ENCODE peak calls at places on chromosomes 3 and 15, in five cellular contexts. Q is K562, B is GM23338, F is A549, Z is HL-60. E is an unnamed sample.

GRCh38 chr3:77348244-77348855 is 308.5 kb downstream of the ROBO2 start:
- DNase-seq in B (peak), Q (no peak), F (peak), Z (no peak), E (no peak)

GRCh38 chr3:44762170-44762677 is 630 bp downstream of the KIF15 start:
- DNase-seq in B (no peak), F (no peak), Q (no peak), Z (no peak), E (peak)

GRCh38 chr15:41798607-41799487 is 24.6 kb downstream of the MAPKBP1 start:
- DNase-seq in Z (no peak), Q (no peak), F (no peak), B (no peak), E (no peak)

GRCh38 chr3:192229866-192230265 is 497.5 kb downstream of the FGF12 start:
- DNase-seq in F (no peak), B (no peak), Z (no peak), Q (no peak), E (no peak)

GRCh38 chr3:100072328-100073048 is 41.8 kb downstream of the FILIP1L start:
- DNase-seq in B (no peak), Z (peak), F (no peak), Q (no peak), E (no peak)

GRCh38 chr3:148020880-148021279 is 611.7 kb downstream of the ZIC1 start:
- DNase-seq in Q (no peak), B (no peak), F (no peak), Z (no peak), E (no peak)

GRCh38 chr3:25171118-25171912 is 256.7 kb upstream of the RARB start:
- DNase-seq in Q (no peak), B (no peak), F (no peak), Z (no peak), E (no peak)

GRCh38 chr3:40920041-40920440 is 279.3 kb upstream of the CTNNB1 start:
- DNase-seq in Z (no peak), Q (no peak), B (peak), F (no peak), E (no peak)

GRCh38 chr3:82085811-82086475 is 324.5 kb upstream of the GBE1 start:
- DNase-seq in Z (no peak), B (no peak), F (no peak), Q (no peak), E (no peak)

GRCh38 chr3:122094693-122095092 is 39.5 kb downstream of the CD86 start:
- DNase-seq in B (no peak), Q (no peak), F (no peak), Z (no peak), E (no peak)

GRCh38 chr3:71760140-71760539 is 6.5 kb downstream of the GPR27 start:
- DNase-seq in F (no peak), B (no peak), Z (no peak), Q (no peak), E (no peak)

GRCh38 chr3:15458212-15458780 is 30.9 kb downstream of the EAF1 start:
- DNase-seq in Z (no peak), B (no peak), Q (no peak), F (no peak), E (no peak)

DNA sequence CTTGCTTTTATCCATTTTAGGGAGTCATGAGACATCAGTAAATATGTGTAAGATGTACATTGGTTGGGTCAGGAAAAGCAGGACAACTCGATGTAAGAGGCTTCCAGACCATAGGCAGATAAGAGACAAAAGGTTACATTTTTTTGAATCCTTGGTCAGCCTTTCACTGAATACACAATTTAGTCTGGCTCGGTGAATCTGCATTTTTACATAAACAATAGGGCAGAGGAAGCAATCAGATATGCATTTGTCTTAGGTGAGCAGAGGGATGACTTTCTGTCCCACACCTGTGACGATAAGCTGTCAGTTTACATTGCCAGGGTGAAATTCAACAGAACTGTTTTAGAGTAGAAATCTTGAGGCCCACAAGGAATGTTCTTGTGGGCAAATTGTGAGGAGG is 20.6 kb downstream of the NPAP1 start:
- DNase-seq in F (no peak), Q (no peak), Z (no peak), B (peak), E (no peak)
- TF ChIP-seq REST in F (no peak), Q (no peak), Z (no peak), B (no peak), E (no peak)

GRCh38 chr3:95177096-95177495 is 1114.2 kb downstream of the NSUN3 start:
- DNase-seq in F (no peak), Q (no peak), B (no peak), Z (no peak), E (no peak)
- TF ChIP-seq REST in F (no peak), Q (no peak), B (no peak), Z (no peak), E (no peak)

GRCh38 chr3:134655706-134656105 is 4.9 kb upstream of the KY start:
- DNase-seq in Q (no peak), Z (no peak), F (no peak), B (no peak), E (no peak)
- TF ChIP-seq REST in Q (no peak), Z (no peak), F (no peak), B (no peak), E (no peak)

DNA sequence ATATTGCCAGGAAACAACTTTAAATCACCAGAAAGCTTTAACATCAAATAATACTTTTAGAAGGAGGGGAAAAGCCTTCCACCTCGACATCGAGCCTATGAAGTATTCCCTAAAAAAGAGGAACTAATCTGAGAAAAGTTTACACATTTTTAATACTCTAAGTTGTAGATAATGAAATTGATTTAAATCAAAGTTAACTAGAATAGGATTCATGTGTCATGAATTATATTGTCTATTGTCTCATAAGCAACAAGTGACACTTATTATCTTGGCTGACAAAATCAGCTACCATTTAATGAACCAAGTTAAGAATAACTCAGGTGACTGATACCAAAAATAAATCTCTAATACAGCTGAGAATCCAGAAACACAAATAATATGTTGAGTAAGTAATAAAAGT is 56.6 kb downstream of the TSC22D2 start:
- DNase-seq in F (no peak), Z (no peak), B (no peak), Q (no peak), E (no peak)
- TF ChIP-seq REST in F (no peak), Z (no peak), B (no peak), Q (no peak), E (no peak)

GRCh38 chr3:136885357-136886213 is 23.6 kb downstream of the NCK1 start:
- DNase-seq in Z (no peak), B (no peak), Q (no peak), F (no peak), E (no peak)
- TF ChIP-seq REST in Z (no peak), B (no peak), Q (no peak), F (no peak), E (no peak)

DNA sequence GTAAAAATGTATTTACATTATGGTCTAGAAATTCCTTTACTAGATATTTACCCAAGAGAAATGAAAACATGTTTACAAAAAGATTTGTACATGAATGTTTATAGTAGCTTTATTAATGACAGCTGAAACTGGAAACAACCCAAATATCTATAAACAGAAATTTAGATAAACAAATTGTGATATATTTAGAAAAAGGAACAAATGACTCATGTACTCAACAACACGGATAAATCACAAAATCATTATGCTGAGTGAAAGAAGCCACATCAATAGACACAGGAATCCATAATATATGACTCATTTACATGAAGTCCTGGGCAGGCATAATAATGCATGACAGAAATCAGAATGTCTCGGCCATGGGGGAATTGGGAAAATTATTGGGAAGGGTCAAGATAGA is 1020.2 kb downstream of the SQOR start:
- DNase-seq in Z (no peak), B (no peak), F (no peak), Q (no peak), E (no peak)
- TF ChIP-seq REST in Z (no peak), B (no peak), F (no peak), Q (no peak), E (no peak)

GRCh38 chr3:105686324-105686897 is 182.4 kb downstream of the CBLB start:
- DNase-seq in Q (peak), B (peak), F (peak), Z (no peak), E (no peak)
- TF ChIP-seq REST in Q (no peak), B (no peak), F (no peak), Z (no peak), E (no peak)

DNA sequence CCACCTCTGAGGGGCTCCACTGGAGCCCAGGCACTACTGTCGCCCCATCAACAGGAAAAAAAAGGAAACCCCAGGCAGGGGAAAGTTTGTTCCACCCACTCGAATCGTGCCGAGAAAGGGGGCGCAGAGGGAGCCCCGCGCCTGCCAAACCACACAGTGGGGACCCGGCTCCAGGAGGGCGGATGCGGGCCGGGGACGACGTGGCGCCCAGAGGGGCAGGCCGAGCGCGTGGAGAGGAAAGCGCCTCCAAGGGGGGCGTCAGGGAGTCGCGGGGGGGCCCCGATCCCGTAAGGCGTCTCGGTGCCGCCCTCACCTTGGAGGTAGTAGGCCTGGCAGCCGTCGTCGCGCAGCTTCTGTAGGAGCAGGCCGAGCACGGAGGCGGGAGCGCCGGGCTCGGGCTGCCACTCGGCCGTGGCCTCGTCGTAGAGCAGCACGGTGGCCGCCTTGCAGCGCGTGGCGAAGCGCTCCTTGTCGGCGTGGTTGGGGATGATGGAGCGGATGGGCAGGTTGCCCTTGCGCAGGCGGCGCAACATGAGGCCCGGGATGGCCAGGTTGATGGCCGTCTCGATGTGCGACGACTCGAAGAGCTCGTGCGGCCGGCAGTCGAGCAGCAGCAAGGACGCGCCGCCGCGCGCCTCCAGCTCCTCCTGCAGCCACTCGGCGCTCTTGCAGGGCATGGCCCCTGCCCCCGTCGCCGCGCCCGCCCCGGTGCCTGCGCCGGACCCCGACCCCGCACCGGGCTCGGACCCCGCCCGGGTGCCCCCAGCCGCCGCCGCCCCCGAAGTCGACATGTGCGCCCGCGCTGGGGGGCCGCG is 627 bp downstream of the DUSP7 start:
- DNase-seq in B (peak), Z (peak), Q (peak), F (peak), E (no peak)
- TF ChIP-seq REST in B (no peak), Z (no peak), Q (no peak), F (no peak), E (no peak)

GRCh38 chr15:34588046-34588674 is 4.7 kb upstream of the GOLGA8B start:
- DNase-seq in Z (peak), B (peak), Q (peak), F (peak), E (peak)
- TF ChIP-seq REST in Z (no peak), B (no peak), Q (no peak), F (peak), E (no peak)

E was measured in Panc1.